ENCODE peak calls at places on chromosome 14, in nine cellular contexts. O is psoas muscle, G is left ventricle myocardium inferior, I is transverse colon, F is heart right ventricle, L is AG04450, E is fibroblast of lung, U is DND-41, R is PC-3. Q is an unnamed sample. For H3K27me3, the result is how much of the 10 kb centered on the place peaks cover.

GRCh38 chr14:35221462-35221861 is 70.7 kb upstream of the PSMA6 start:
- DNase-seq in E (no peak), R (no peak), U (no peak), G (no peak), I (no peak), F (no peak), O (no peak), L (no peak), Q (no peak)

GRCh38 chr14:36683083-36683724 is 21.5 kb downstream of the PAX9 start:
- DNase-seq in F (no peak), L (no peak), R (peak), I (no peak), E (no peak), U (no peak), O (no peak), G (no peak), Q (peak)

GRCh38 chr14:100586520-100587247 is 533 bp downstream of the BEGAIN start:
- DNase-seq in F (peak), E (no peak), L (no peak), G (peak), U (peak), R (peak), O (peak), I (peak), Q (peak)

GRCh38 chr14:81313775-81314429 is 86.2 kb downstream of the STON2 start:
- DNase-seq in O (no peak), F (no peak), R (no peak), U (no peak), E (peak), G (no peak), I (no peak), L (no peak), Q (peak)

GRCh38 chr14:20247651-20248246 is 8.7 kb downstream of the OR11H4 start:
- DNase-seq in I (no peak), R (peak), U (no peak), E (no peak), G (no peak), O (no peak), L (no peak), F (no peak), Q (peak)

GRCh38 chr14:49945448-49946319 is 52.8 kb downstream of the ARF6 start:
- DNase-seq in F (no peak), I (no peak), E (no peak), G (no peak), R (no peak), L (no peak), O (no peak), U (no peak), Q (no peak)

GRCh38 chr14:69616408-69616773 is 5.0 kb downstream of the SUSD6 start:
- DNase-seq in U (no peak), R (no peak), E (no peak), L (no peak), I (no peak), O (no peak), G (no peak), F (no peak), Q (no peak)

GRCh38 chr14:100708349-100709217 is 18.1 kb upstream of the DLK1 start:
- DNase-seq in O (peak), E (peak), R (peak), G (peak), L (no peak), U (no peak), F (peak), I (peak), Q (peak)

GRCh38 chr14:102471921-102472814 is 37.4 kb downstream of the ANKRD9 start:
- DNase-seq in E (no peak), R (no peak), U (peak), L (no peak), O (no peak), G (no peak), I (no peak), F (no peak), Q (no peak)

GRCh38 chr14:81219821-81220487 is 805 bp downstream of the GTF2A1 start:
- DNase-seq in I (peak), L (no peak), G (peak), E (no peak), F (peak), O (peak), U (peak), R (peak), Q (no peak)

GRCh38 chr14:56482306-56482705 is 97.3 kb upstream of the TMEM260 start:
- DNase-seq in U (peak), O (no peak), E (peak), G (no peak), F (no peak), L (no peak), I (no peak), R (peak), Q (peak)

GRCh38 chr14:97719931-97720330 is 922.7 kb downstream of the VRK1 start:
- DNase-seq in F (no peak), E (no peak), L (no peak), I (no peak), G (no peak), O (no peak), R (no peak), U (peak), Q (no peak)

GRCh38 chr14:55097894-55098560 is 31.0 kb upstream of the LGALS3 start:
- DNase-seq in G (no peak), E (no peak), L (no peak), U (no peak), R (peak), I (peak), F (no peak), O (no peak), Q (peak)

GRCh38 chr14:51396222-51396815 is 156.3 kb downstream of the TMX1 start:
- DNase-seq in E (peak), U (no peak), I (peak), G (no peak), R (peak), L (peak), O (peak), F (peak), Q (peak)

GRCh38 chr14:75928587-75929230 is 53.1 kb downstream of the TGFB3 start:
- DNase-seq in O (no peak), G (no peak), U (no peak), E (peak), I (no peak), L (no peak), R (no peak), F (no peak), Q (no peak)

GRCh38 chr14:73785834-73786631 is 65.6 kb upstream of the PTGR2 start:
- DNase-seq in L (peak), U (peak), E (peak), R (peak), O (peak), G (peak), F (peak), I (peak), Q (peak)

GRCh38 chr14:40762685-40763084 is 844.0 kb upstream of the LRFN5 start:
- DNase-seq in E (no peak), R (peak), I (no peak), U (no peak), O (no peak), G (no peak), F (no peak), L (no peak), Q (no peak)

GRCh38 chr14:105837349-105838063 is 311.1 kb downstream of the TMEM121 start:
- DNase-seq in R (no peak), U (no peak), O (no peak), G (no peak), E (no peak), I (no peak), L (no peak), F (no peak), Q (no peak)

GRCh38 chr14:65101631-65102440 is 481 bp downstream of the MAX start:
- DNase-seq in G (peak), R (no peak), I (peak), E (no peak), U (peak), F (peak), O (peak), L (no peak), Q (no peak)

GRCh38 chr14:24238527-24239037 is 3.8 kb downstream of the TINF2 start:
- DNase-seq in L (no peak), F (no peak), O (no peak), E (no peak), I (no peak), G (no peak), U (no peak), R (no peak), Q (peak)

DNA sequence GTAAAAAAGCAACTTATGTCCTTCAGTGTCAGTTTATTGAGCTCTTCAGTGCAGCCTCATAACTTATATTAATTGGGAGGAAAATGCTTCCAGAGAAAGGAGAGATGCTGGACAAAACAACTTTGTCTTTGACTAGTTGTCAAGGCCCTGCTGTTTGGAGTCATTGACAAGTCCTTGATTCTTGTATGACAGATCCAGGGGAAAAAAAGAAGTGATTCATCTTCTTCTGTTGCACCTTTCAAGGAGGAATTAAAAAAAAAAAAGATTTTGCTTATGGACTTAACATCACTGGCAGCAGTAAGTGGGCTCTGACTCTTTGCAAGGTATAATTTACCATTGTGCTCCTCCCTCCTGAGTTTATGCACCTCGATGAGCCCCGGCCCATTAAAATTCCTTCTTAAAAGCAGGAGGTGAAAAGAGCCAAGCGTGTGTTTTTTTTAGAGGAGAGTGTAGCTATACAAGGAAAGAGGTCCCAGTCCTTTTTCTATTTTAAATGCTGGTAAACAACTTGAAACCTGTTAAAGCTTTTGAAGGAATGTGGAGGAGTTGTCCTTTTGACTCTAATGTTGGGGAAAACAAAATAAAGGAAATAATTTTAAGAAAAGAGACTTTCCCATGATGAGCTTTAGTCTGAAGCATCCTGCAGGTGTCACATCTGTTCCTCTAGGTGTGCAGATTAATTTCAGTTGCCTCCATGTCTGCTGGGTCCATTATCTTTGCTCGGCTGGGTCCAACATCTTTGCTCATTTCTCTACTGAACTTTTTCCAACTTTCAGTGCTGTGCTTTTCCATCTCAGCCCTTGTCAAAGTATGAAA is 431.6 kb downstream of the RAD51B start:
- DNase-seq in G (no peak), R (peak), F (no peak), O (no peak), I (no peak), U (no peak), E (no peak), L (no peak), Q (peak)
- TF ChIP-seq CTCF in G (no peak), R (no peak), F (peak), O (no peak), I (no peak), U (no peak), E (no peak), L (no peak), Q (no peak)

GRCh38 chr14:59363545-59364226 is 101.5 kb downstream of the GPR135 start:
- DNase-seq in I (no peak), G (no peak), R (peak), L (no peak), O (no peak), E (no peak), F (no peak), U (no peak), Q (peak)
- H3K4me3 ChIP-seq in I (no peak), G (peak), R (peak), L (no peak), O (no peak), E (no peak), F (peak), U (no peak), Q (peak)

GRCh38 chr14:94775082-94775874 is 5.4 kb upstream of the GSC start:
- DNase-seq in L (no peak), I (no peak), R (no peak), U (no peak), E (no peak), O (no peak), F (no peak), G (no peak), Q (no peak)
- H3K27me3 ChIP-seq in L (half or more), I (half or more), R (under half), U (under half), E (under half), O (under half), F (half or more), G (half or more), Q (under half)

GRCh38 chr14:85856430-85856829 is 326.5 kb downstream of the FLRT2 start:
- DNase-seq in R (no peak), I (no peak), O (no peak), G (no peak), L (no peak), U (no peak), F (no peak), E (peak), Q (peak)
- TF ChIP-seq CTCF in R (peak), I (no peak), O (no peak), G (no peak), L (no peak), U (peak), F (peak), E (no peak), Q (no peak)

DNA sequence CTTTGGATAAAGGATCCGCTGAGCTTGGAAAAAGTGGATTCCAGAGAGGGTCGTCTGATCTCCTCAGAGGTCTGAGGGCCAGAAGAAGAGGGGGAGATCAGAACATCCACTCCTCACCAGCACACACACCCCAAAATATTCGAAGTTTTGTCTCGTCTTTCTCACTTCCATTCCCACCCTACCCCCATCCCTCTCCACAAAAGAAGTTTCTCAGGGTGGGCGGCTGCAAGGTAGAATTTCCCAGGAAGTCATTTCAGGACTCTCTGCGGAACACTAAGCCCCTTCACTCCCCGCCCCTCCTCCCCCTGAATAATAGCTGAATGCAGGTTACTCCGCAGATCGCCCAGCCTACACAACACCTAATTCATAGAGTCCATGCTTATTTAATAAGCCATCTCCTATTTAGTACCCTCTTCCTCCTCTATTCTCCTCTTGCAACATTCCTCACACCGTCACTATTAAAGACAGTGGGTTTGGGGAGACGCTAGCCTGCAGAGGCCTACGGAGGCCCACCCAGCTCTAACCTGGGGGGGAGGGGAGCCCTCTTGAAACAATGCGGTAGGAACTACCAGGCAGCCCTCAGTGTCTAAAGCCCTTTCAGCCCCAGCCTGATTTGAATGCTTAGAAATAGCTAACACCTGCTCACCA is 650 bp upstream of the SALL2 start:
- DNase-seq in F (no peak), I (no peak), G (no peak), R (no peak), U (no peak), E (no peak), O (no peak), L (no peak), Q (no peak)
- H3K4me3 ChIP-seq in F (peak), I (peak), G (peak), R (peak), U (peak), E (peak), O (peak), L (peak), Q (peak)

GRCh38 chr14:67541448-67542387 is 8.6 kb downstream of the PLEKHH1 start:
- DNase-seq in L (no peak), E (no peak), G (no peak), O (no peak), R (no peak), I (peak), F (no peak), U (no peak), Q (no peak)

GRCh38 chr14:67539116-67539515 is 6.0 kb downstream of the PLEKHH1 start:
- DNase-seq in O (no peak), F (no peak), I (no peak), G (no peak), E (no peak), L (no peak), U (no peak), R (no peak), Q (no peak)

GRCh38 chr14:67547224-67547780 is 14.2 kb downstream of the PLEKHH1 start:
- DNase-seq in F (no peak), E (no peak), L (no peak), G (no peak), R (no peak), I (no peak), U (no peak), O (no peak), Q (no peak)

GRCh38 chr14:67544590-67544989 is 11.5 kb downstream of the PLEKHH1 start:
- DNase-seq in G (no peak), U (no peak), E (no peak), I (no peak), R (no peak), F (no peak), O (no peak), L (no peak), Q (no peak)
- H3K27me3 ChIP-seq in G (under half), U (under half), E (under half), I (under half), R (under half), F (under half), O (under half), L (under half), Q (under half)

GRCh38 chr14:29486132-29486531 is 441.5 kb downstream of the PRKD1 start:
- DNase-seq in E (no peak), U (no peak), I (no peak), F (no peak), L (no peak), R (peak), O (no peak), G (no peak), Q (no peak)
- TF ChIP-seq CTCF in E (no peak), U (no peak), I (no peak), F (no peak), L (no peak), R (no peak), O (no peak), G (no peak), Q (no peak)

DNA sequence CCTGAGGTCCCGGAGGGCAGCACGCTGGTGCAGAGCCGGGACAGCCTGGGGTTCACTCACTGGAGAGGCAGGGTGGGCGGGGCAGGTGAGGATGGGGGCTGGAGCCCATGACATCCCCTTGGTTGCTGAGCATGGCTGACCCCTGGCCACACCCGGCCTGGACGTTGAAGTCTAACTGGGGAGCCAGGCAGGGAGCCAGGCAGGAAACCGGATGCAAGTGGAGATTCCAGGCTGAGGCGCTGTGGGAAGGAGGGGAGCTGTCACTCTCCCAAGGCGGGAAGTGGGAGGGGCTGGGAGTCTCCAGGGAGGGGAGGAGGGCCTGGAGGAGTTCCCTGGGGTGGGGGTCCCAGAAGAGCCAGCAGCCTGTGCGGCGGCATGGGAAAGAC is 7.7 kb upstream of the INF2 start:
- DNase-seq in L (no peak), U (no peak), I (peak), G (peak), E (peak), O (peak), R (peak), F (peak), Q (peak)
- H3K4me3 ChIP-seq in L (peak), U (no peak), I (no peak), G (peak), E (peak), O (peak), R (peak), F (peak), Q (no peak)

DNA sequence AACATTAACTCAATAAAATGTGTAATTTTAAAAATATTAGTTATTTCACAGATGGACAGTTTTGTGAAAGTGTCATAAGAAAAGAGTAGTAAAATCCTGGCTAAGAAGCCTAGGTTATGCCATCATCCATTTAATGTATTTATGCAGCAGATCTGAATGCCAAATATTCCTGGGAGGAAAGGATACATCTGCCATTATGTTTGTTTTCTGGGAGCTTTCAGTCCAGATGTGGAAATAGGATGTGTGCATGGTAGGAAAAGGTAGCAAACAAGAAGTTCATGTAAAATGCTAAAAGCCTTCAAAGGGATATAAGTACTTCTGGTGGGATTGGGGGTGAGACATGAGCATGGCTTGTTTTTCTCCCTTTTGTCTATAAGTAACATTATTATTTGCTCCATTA is 27.0 kb upstream of the CLEC14A start:
- DNase-seq in R (no peak), G (no peak), U (no peak), E (no peak), I (no peak), L (no peak), O (no peak), F (no peak), Q (no peak)
- H3K27me3 ChIP-seq in R (under half), G (under half), U (under half), E (under half), I (under half), L (under half), O (under half), F (under half), Q (under half)

GRCh38 chr14:78904094-78904493 is 733.9 kb downstream of the NRXN3 start:
- DNase-seq in O (no peak), I (no peak), R (peak), L (no peak), F (no peak), E (no peak), G (no peak), U (no peak), Q (no peak)
- TF ChIP-seq CTCF in O (no peak), I (no peak), R (peak), L (no peak), F (no peak), E (no peak), G (no peak), U (no peak), Q (no peak)